ENCODE peak calls at places on chromosomes 13 and 19, in six cellular contexts. One of them, this sample, is unnamed.

GRCh38 chr19:15563931-15564330 is 51.1 kb upstream of the CYP4F8 start:
- DNase-seq in H9: no peak
- DNase-seq in activated T-helper 2 cell treated with anti-CD3 and anti-CD28 coated beads, Interferon-gamma antibody, Interleukin-2, Interleukin-4, amounts not matched to agents 10 μg/mL and 5 μg/mL and 100 μg/mL, durations not matched to agents 14 hours and 24 hours and 36 hours: no peak
- DNase-seq in dorsolateral prefrontal cortex: no peak
- DNase-seq in HEK293T: no peak
- DNase-seq in activated naive CD4-positive, alpha-beta T cell treated with anti-CD3 and anti-CD28 coated beads, Interleukin-2, amount 10 ng/mL, durations not matched to agents 7 days and 5 days: no peak
- DNase-seq in this sample: no peak

GRCh38 chr13:102405499-102406079 is 3.7 kb upstream of the FGF14 start:
- DNase-seq in dorsolateral prefrontal cortex: no peak
- DNase-seq in activated naive CD4-positive, alpha-beta T cell treated with anti-CD3 and anti-CD28 coated beads, Interleukin-2, amount 10 ng/mL, durations not matched to agents 7 days and 5 days: peak; percentile 32
- DNase-seq in HEK293T: no peak
- DNase-seq in activated T-helper 2 cell treated with anti-CD3 and anti-CD28 coated beads, Interferon-gamma antibody, Interleukin-2, Interleukin-4, amounts not matched to agents 10 μg/mL and 5 μg/mL and 100 μg/mL, durations not matched to agents 14 hours and 24 hours and 36 hours: no peak
- DNase-seq in H9: peak; percentile 32
- DNase-seq in this sample: no peak

GRCh38 chr19:14529254-14530004 is at the start of gene TECR:
- DNase-seq in activated naive CD4-positive, alpha-beta T cell treated with anti-CD3 and anti-CD28 coated beads, Interleukin-2, amount 10 ng/mL, durations not matched to agents 7 days and 5 days: peak; percentile 100
- DNase-seq in dorsolateral prefrontal cortex: peak; percentile 100
- DNase-seq in activated T-helper 2 cell treated with anti-CD3 and anti-CD28 coated beads, Interferon-gamma antibody, Interleukin-2, Interleukin-4, amounts not matched to agents 10 μg/mL and 5 μg/mL and 100 μg/mL, durations not matched to agents 14 hours and 24 hours and 36 hours: peak; percentile 100
- DNase-seq in HEK293T: peak; percentile 98
- DNase-seq in H9: peak; percentile 100
- DNase-seq in this sample: peak; percentile 100

GRCh38 chr19:5293607-5294089 is 47.0 kb downstream of the PTPRS start:
- DNase-seq in activated T-helper 2 cell treated with anti-CD3 and anti-CD28 coated beads, Interferon-gamma antibody, Interleukin-2, Interleukin-4, amounts not matched to agents 10 μg/mL and 5 μg/mL and 100 μg/mL, durations not matched to agents 14 hours and 24 hours and 36 hours: no peak
- DNase-seq in H9: peak; percentile 79
- DNase-seq in dorsolateral prefrontal cortex: peak; percentile 60
- DNase-seq in HEK293T: peak; percentile 60
- DNase-seq in activated naive CD4-positive, alpha-beta T cell treated with anti-CD3 and anti-CD28 coated beads, Interleukin-2, amount 10 ng/mL, durations not matched to agents 7 days and 5 days: no peak
- DNase-seq in this sample: no peak

GRCh38 chr13:42893346-42893745 is 98.7 kb downstream of the EPSTI1 start:
- DNase-seq in H9: no peak
- DNase-seq in activated T-helper 2 cell treated with anti-CD3 and anti-CD28 coated beads, Interferon-gamma antibody, Interleukin-2, Interleukin-4, amounts not matched to agents 10 μg/mL and 5 μg/mL and 100 μg/mL, durations not matched to agents 14 hours and 24 hours and 36 hours: no peak
- DNase-seq in activated naive CD4-positive, alpha-beta T cell treated with anti-CD3 and anti-CD28 coated beads, Interleukin-2, amount 10 ng/mL, durations not matched to agents 7 days and 5 days: no peak
- DNase-seq in dorsolateral prefrontal cortex: no peak
- DNase-seq in HEK293T: no peak
- DNase-seq in this sample: no peak

GRCh38 chr19:53157601-53158000 is 1.3 kb downstream of the ZNF347 start:
- DNase-seq in HEK293T: no peak
- DNase-seq in activated T-helper 2 cell treated with anti-CD3 and anti-CD28 coated beads, Interferon-gamma antibody, Interleukin-2, Interleukin-4, amounts not matched to agents 10 μg/mL and 5 μg/mL and 100 μg/mL, durations not matched to agents 14 hours and 24 hours and 36 hours: no peak
- DNase-seq in activated naive CD4-positive, alpha-beta T cell treated with anti-CD3 and anti-CD28 coated beads, Interleukin-2, amount 10 ng/mL, durations not matched to agents 7 days and 5 days: no peak
- DNase-seq in H9: peak; percentile 42
- DNase-seq in dorsolateral prefrontal cortex: peak; percentile 44
- DNase-seq in this sample: no peak

GRCh38 chr13:24053505-24054251 is 106.8 kb upstream of the SPATA13 start:
- DNase-seq in dorsolateral prefrontal cortex: peak; percentile 70
- DNase-seq in HEK293T: peak; percentile 49
- DNase-seq in activated naive CD4-positive, alpha-beta T cell treated with anti-CD3 and anti-CD28 coated beads, Interleukin-2, amount 10 ng/mL, durations not matched to agents 7 days and 5 days: peak; percentile 77
- DNase-seq in H9: peak; percentile 87
- DNase-seq in activated T-helper 2 cell treated with anti-CD3 and anti-CD28 coated beads, Interferon-gamma antibody, Interleukin-2, Interleukin-4, amounts not matched to agents 10 μg/mL and 5 μg/mL and 100 μg/mL, durations not matched to agents 14 hours and 24 hours and 36 hours: peak; percentile 49
- DNase-seq in this sample: peak; percentile 28

GRCh38 chr19:35195822-35196221 is 32.7 kb downstream of the FAM187B start:
- DNase-seq in activated naive CD4-positive, alpha-beta T cell treated with anti-CD3 and anti-CD28 coated beads, Interleukin-2, amount 10 ng/mL, durations not matched to agents 7 days and 5 days: no peak
- DNase-seq in dorsolateral prefrontal cortex: no peak
- DNase-seq in H9: no peak
- DNase-seq in activated T-helper 2 cell treated with anti-CD3 and anti-CD28 coated beads, Interferon-gamma antibody, Interleukin-2, Interleukin-4, amounts not matched to agents 10 μg/mL and 5 μg/mL and 100 μg/mL, durations not matched to agents 14 hours and 24 hours and 36 hours: no peak
- DNase-seq in HEK293T: no peak
- DNase-seq in this sample: no peak

GRCh38 chr13:96090240-96091101 is 564 bp downstream of the HS6ST3 start:
- DNase-seq in dorsolateral prefrontal cortex: peak; percentile 44
- DNase-seq in activated T-helper 2 cell treated with anti-CD3 and anti-CD28 coated beads, Interferon-gamma antibody, Interleukin-2, Interleukin-4, amounts not matched to agents 10 μg/mL and 5 μg/mL and 100 μg/mL, durations not matched to agents 14 hours and 24 hours and 36 hours: no peak
- DNase-seq in HEK293T: peak; percentile 49
- DNase-seq in activated naive CD4-positive, alpha-beta T cell treated with anti-CD3 and anti-CD28 coated beads, Interleukin-2, amount 10 ng/mL, durations not matched to agents 7 days and 5 days: peak; percentile 22
- DNase-seq in H9: peak; percentile 40
- DNase-seq in this sample: no peak

GRCh38 chr13:60572003-60572792 is 175.2 kb downstream of the TDRD3 start:
- DNase-seq in activated naive CD4-positive, alpha-beta T cell treated with anti-CD3 and anti-CD28 coated beads, Interleukin-2, amount 10 ng/mL, durations not matched to agents 7 days and 5 days: no peak
- DNase-seq in HEK293T: no peak
- DNase-seq in H9: peak; percentile 51
- DNase-seq in dorsolateral prefrontal cortex: no peak
- DNase-seq in activated T-helper 2 cell treated with anti-CD3 and anti-CD28 coated beads, Interferon-gamma antibody, Interleukin-2, Interleukin-4, amounts not matched to agents 10 μg/mL and 5 μg/mL and 100 μg/mL, durations not matched to agents 14 hours and 24 hours and 36 hours: no peak
- DNase-seq in this sample: no peak

GRCh38 chr19:34598217-34599155 is 78.5 kb downstream of the SCGB2B2 start:
- DNase-seq in H9: no peak
- DNase-seq in HEK293T: no peak
- DNase-seq in dorsolateral prefrontal cortex: no peak
- DNase-seq in activated T-helper 2 cell treated with anti-CD3 and anti-CD28 coated beads, Interferon-gamma antibody, Interleukin-2, Interleukin-4, amounts not matched to agents 10 μg/mL and 5 μg/mL and 100 μg/mL, durations not matched to agents 14 hours and 24 hours and 36 hours: no peak
- DNase-seq in activated naive CD4-positive, alpha-beta T cell treated with anti-CD3 and anti-CD28 coated beads, Interleukin-2, amount 10 ng/mL, durations not matched to agents 7 days and 5 days: no peak
- DNase-seq in this sample: no peak

GRCh38 chr19:55640577-55641375 is at the start of gene ZNF580:
- DNase-seq in activated T-helper 2 cell treated with anti-CD3 and anti-CD28 coated beads, Interferon-gamma antibody, Interleukin-2, Interleukin-4, amounts not matched to agents 10 μg/mL and 5 μg/mL and 100 μg/mL, durations not matched to agents 14 hours and 24 hours and 36 hours: peak; percentile 51
- DNase-seq in H9: peak; percentile 75
- DNase-seq in dorsolateral prefrontal cortex: peak; percentile 80
- DNase-seq in HEK293T: peak; percentile 66
- DNase-seq in activated naive CD4-positive, alpha-beta T cell treated with anti-CD3 and anti-CD28 coated beads, Interleukin-2, amount 10 ng/mL, durations not matched to agents 7 days and 5 days: peak; percentile 70
- DNase-seq in this sample: peak; percentile 74

GRCh38 chr13:48561461-48562224 is 28.8 kb upstream of the RCBTB2 start:
- DNase-seq in dorsolateral prefrontal cortex: no peak
- DNase-seq in activated T-helper 2 cell treated with anti-CD3 and anti-CD28 coated beads, Interferon-gamma antibody, Interleukin-2, Interleukin-4, amounts not matched to agents 10 μg/mL and 5 μg/mL and 100 μg/mL, durations not matched to agents 14 hours and 24 hours and 36 hours: no peak
- DNase-seq in H9: no peak
- DNase-seq in activated naive CD4-positive, alpha-beta T cell treated with anti-CD3 and anti-CD28 coated beads, Interleukin-2, amount 10 ng/mL, durations not matched to agents 7 days and 5 days: peak; percentile 39
- DNase-seq in HEK293T: no peak
- DNase-seq in this sample: no peak

GRCh38 chr13:26600345-26600761 is 42.9 kb downstream of the WASF3 start:
- DNase-seq in dorsolateral prefrontal cortex: no peak
- DNase-seq in activated naive CD4-positive, alpha-beta T cell treated with anti-CD3 and anti-CD28 coated beads, Interleukin-2, amount 10 ng/mL, durations not matched to agents 7 days and 5 days: no peak
- DNase-seq in HEK293T: no peak
- DNase-seq in H9: no peak
- DNase-seq in activated T-helper 2 cell treated with anti-CD3 and anti-CD28 coated beads, Interferon-gamma antibody, Interleukin-2, Interleukin-4, amounts not matched to agents 10 μg/mL and 5 μg/mL and 100 μg/mL, durations not matched to agents 14 hours and 24 hours and 36 hours: no peak
- DNase-seq in this sample: no peak

GRCh38 chr19:2524840-2525723 is 49.2 kb downstream of the GADD45B start:
- DNase-seq in HEK293T: no peak
- DNase-seq in dorsolateral prefrontal cortex: peak; percentile 69
- DNase-seq in H9: no peak
- DNase-seq in activated T-helper 2 cell treated with anti-CD3 and anti-CD28 coated beads, Interferon-gamma antibody, Interleukin-2, Interleukin-4, amounts not matched to agents 10 μg/mL and 5 μg/mL and 100 μg/mL, durations not matched to agents 14 hours and 24 hours and 36 hours: no peak
- DNase-seq in activated naive CD4-positive, alpha-beta T cell treated with anti-CD3 and anti-CD28 coated beads, Interleukin-2, amount 10 ng/mL, durations not matched to agents 7 days and 5 days: no peak
- DNase-seq in this sample: no peak

GRCh38 chr13:102402292-102402691 is 444 bp upstream of the FGF14 start:
- DNase-seq in H9: peak; percentile 92
- DNase-seq in activated T-helper 2 cell treated with anti-CD3 and anti-CD28 coated beads, Interferon-gamma antibody, Interleukin-2, Interleukin-4, amounts not matched to agents 10 μg/mL and 5 μg/mL and 100 μg/mL, durations not matched to agents 14 hours and 24 hours and 36 hours: no peak
- DNase-seq in HEK293T: no peak
- DNase-seq in activated naive CD4-positive, alpha-beta T cell treated with anti-CD3 and anti-CD28 coated beads, Interleukin-2, amount 10 ng/mL, durations not matched to agents 7 days and 5 days: peak; percentile 37
- DNase-seq in dorsolateral prefrontal cortex: peak; percentile 70
- DNase-seq in this sample: peak; percentile 30

GRCh38 chr19:30353394-30353793 is 18.8 kb upstream of the ZNF536 start:
- DNase-seq in activated naive CD4-positive, alpha-beta T cell treated with anti-CD3 and anti-CD28 coated beads, Interleukin-2, amount 10 ng/mL, durations not matched to agents 7 days and 5 days: no peak
- DNase-seq in H9: no peak
- DNase-seq in dorsolateral prefrontal cortex: no peak
- DNase-seq in HEK293T: no peak
- DNase-seq in activated T-helper 2 cell treated with anti-CD3 and anti-CD28 coated beads, Interferon-gamma antibody, Interleukin-2, Interleukin-4, amounts not matched to agents 10 μg/mL and 5 μg/mL and 100 μg/mL, durations not matched to agents 14 hours and 24 hours and 36 hours: no peak
- DNase-seq in this sample: no peak

GRCh38 chr13:29760561-29760960 is 89.9 kb downstream of the UBL3 start:
- DNase-seq in HEK293T: no peak
- DNase-seq in activated T-helper 2 cell treated with anti-CD3 and anti-CD28 coated beads, Interferon-gamma antibody, Interleukin-2, Interleukin-4, amounts not matched to agents 10 μg/mL and 5 μg/mL and 100 μg/mL, durations not matched to agents 14 hours and 24 hours and 36 hours: no peak
- DNase-seq in activated naive CD4-positive, alpha-beta T cell treated with anti-CD3 and anti-CD28 coated beads, Interleukin-2, amount 10 ng/mL, durations not matched to agents 7 days and 5 days: no peak
- DNase-seq in H9: no peak
- DNase-seq in dorsolateral prefrontal cortex: no peak
- DNase-seq in this sample: no peak

GRCh38 chr13:89726690-89727435 is 1620.6 kb upstream of the MIR17HG start:
- DNase-seq in activated T-helper 2 cell treated with anti-CD3 and anti-CD28 coated beads, Interferon-gamma antibody, Interleukin-2, Interleukin-4, amounts not matched to agents 10 μg/mL and 5 μg/mL and 100 μg/mL, durations not matched to agents 14 hours and 24 hours and 36 hours: no peak
- DNase-seq in activated naive CD4-positive, alpha-beta T cell treated with anti-CD3 and anti-CD28 coated beads, Interleukin-2, amount 10 ng/mL, durations not matched to agents 7 days and 5 days: no peak
- DNase-seq in dorsolateral prefrontal cortex: no peak
- DNase-seq in H9: no peak
- DNase-seq in HEK293T: no peak
- DNase-seq in this sample: no peak

GRCh38 chr13:28704282-28704681 is 14.5 kb downstream of the SLC46A3 start:
- DNase-seq in HEK293T: no peak
- DNase-seq in dorsolateral prefrontal cortex: no peak
- DNase-seq in activated naive CD4-positive, alpha-beta T cell treated with anti-CD3 and anti-CD28 coated beads, Interleukin-2, amount 10 ng/mL, durations not matched to agents 7 days and 5 days: no peak
- DNase-seq in activated T-helper 2 cell treated with anti-CD3 and anti-CD28 coated beads, Interferon-gamma antibody, Interleukin-2, Interleukin-4, amounts not matched to agents 10 μg/mL and 5 μg/mL and 100 μg/mL, durations not matched to agents 14 hours and 24 hours and 36 hours: no peak
- DNase-seq in H9: no peak
- DNase-seq in this sample: no peak

GRCh38 chr19:6218497-6219146 is 61.2 kb downstream of the MLLT1 start:
- DNase-seq in activated naive CD4-positive, alpha-beta T cell treated with anti-CD3 and anti-CD28 coated beads, Interleukin-2, amount 10 ng/mL, durations not matched to agents 7 days and 5 days: peak; percentile 89
- DNase-seq in dorsolateral prefrontal cortex: peak; percentile 91
- DNase-seq in H9: peak; percentile 94
- DNase-seq in activated T-helper 2 cell treated with anti-CD3 and anti-CD28 coated beads, Interferon-gamma antibody, Interleukin-2, Interleukin-4, amounts not matched to agents 10 μg/mL and 5 μg/mL and 100 μg/mL, durations not matched to agents 14 hours and 24 hours and 36 hours: peak; percentile 74
- DNase-seq in HEK293T: peak; percentile 89
- DNase-seq in this sample: peak; percentile 37

GRCh38 chr13:110073982-110074381 is 233.0 kb downstream of the COL4A1 start:
- DNase-seq in activated T-helper 2 cell treated with anti-CD3 and anti-CD28 coated beads, Interferon-gamma antibody, Interleukin-2, Interleukin-4, amounts not matched to agents 10 μg/mL and 5 μg/mL and 100 μg/mL, durations not matched to agents 14 hours and 24 hours and 36 hours: no peak
- DNase-seq in dorsolateral prefrontal cortex: no peak
- DNase-seq in activated naive CD4-positive, alpha-beta T cell treated with anti-CD3 and anti-CD28 coated beads, Interleukin-2, amount 10 ng/mL, durations not matched to agents 7 days and 5 days: no peak
- DNase-seq in HEK293T: no peak
- DNase-seq in H9: peak; percentile 36
- DNase-seq in this sample: no peak

GRCh38 chr19:46972301-46972700 is 47.3 kb upstream of the NPAS1 start:
- DNase-seq in activated naive CD4-positive, alpha-beta T cell treated with anti-CD3 and anti-CD28 coated beads, Interleukin-2, amount 10 ng/mL, durations not matched to agents 7 days and 5 days: no peak
- DNase-seq in activated T-helper 2 cell treated with anti-CD3 and anti-CD28 coated beads, Interferon-gamma antibody, Interleukin-2, Interleukin-4, amounts not matched to agents 10 μg/mL and 5 μg/mL and 100 μg/mL, durations not matched to agents 14 hours and 24 hours and 36 hours: no peak
- DNase-seq in HEK293T: no peak
- DNase-seq in H9: no peak
- DNase-seq in dorsolateral prefrontal cortex: no peak
- DNase-seq in this sample: no peak

GRCh38 chr19:15464394-15465385 is at the start of gene RASAL3:
- DNase-seq in activated naive CD4-positive, alpha-beta T cell treated with anti-CD3 and anti-CD28 coated beads, Interleukin-2, amount 10 ng/mL, durations not matched to agents 7 days and 5 days: peak; percentile 78
- DNase-seq in activated T-helper 2 cell treated with anti-CD3 and anti-CD28 coated beads, Interferon-gamma antibody, Interleukin-2, Interleukin-4, amounts not matched to agents 10 μg/mL and 5 μg/mL and 100 μg/mL, durations not matched to agents 14 hours and 24 hours and 36 hours: peak; percentile 61
- DNase-seq in HEK293T: no peak
- DNase-seq in dorsolateral prefrontal cortex: no peak
- DNase-seq in H9: peak; percentile 59
- DNase-seq in this sample: no peak

GRCh38 chr13:77176350-77176749 is 149.4 kb upstream of the FBXL3 start:
- DNase-seq in activated T-helper 2 cell treated with anti-CD3 and anti-CD28 coated beads, Interferon-gamma antibody, Interleukin-2, Interleukin-4, amounts not matched to agents 10 μg/mL and 5 μg/mL and 100 μg/mL, durations not matched to agents 14 hours and 24 hours and 36 hours: no peak
- DNase-seq in activated naive CD4-positive, alpha-beta T cell treated with anti-CD3 and anti-CD28 coated beads, Interleukin-2, amount 10 ng/mL, durations not matched to agents 7 days and 5 days: no peak
- DNase-seq in H9: no peak
- DNase-seq in HEK293T: no peak
- DNase-seq in dorsolateral prefrontal cortex: no peak
- DNase-seq in this sample: no peak

GRCh38 chr19:46878613-46879375 is 18.0 kb downstream of the ARHGAP35 start:
- DNase-seq in dorsolateral prefrontal cortex: no peak
- DNase-seq in activated T-helper 2 cell treated with anti-CD3 and anti-CD28 coated beads, Interferon-gamma antibody, Interleukin-2, Interleukin-4, amounts not matched to agents 10 μg/mL and 5 μg/mL and 100 μg/mL, durations not matched to agents 14 hours and 24 hours and 36 hours: no peak
- DNase-seq in H9: no peak
- DNase-seq in activated naive CD4-positive, alpha-beta T cell treated with anti-CD3 and anti-CD28 coated beads, Interleukin-2, amount 10 ng/mL, durations not matched to agents 7 days and 5 days: no peak
- DNase-seq in HEK293T: no peak
- DNase-seq in this sample: no peak

GRCh38 chr13:85541476-85541875 is 257.7 kb downstream of the SLITRK6 start:
- DNase-seq in HEK293T: no peak
- DNase-seq in dorsolateral prefrontal cortex: no peak
- DNase-seq in activated T-helper 2 cell treated with anti-CD3 and anti-CD28 coated beads, Interferon-gamma antibody, Interleukin-2, Interleukin-4, amounts not matched to agents 10 μg/mL and 5 μg/mL and 100 μg/mL, durations not matched to agents 14 hours and 24 hours and 36 hours: no peak
- DNase-seq in H9: no peak
- DNase-seq in activated naive CD4-positive, alpha-beta T cell treated with anti-CD3 and anti-CD28 coated beads, Interleukin-2, amount 10 ng/mL, durations not matched to agents 7 days and 5 days: no peak
- DNase-seq in this sample: no peak

GRCh38 chr19:17616961-17617806 is 61.7 kb downstream of the COLGALT1 start:
- DNase-seq in dorsolateral prefrontal cortex: no peak
- DNase-seq in activated naive CD4-positive, alpha-beta T cell treated with anti-CD3 and anti-CD28 coated beads, Interleukin-2, amount 10 ng/mL, durations not matched to agents 7 days and 5 days: no peak
- DNase-seq in HEK293T: peak; percentile 53
- DNase-seq in activated T-helper 2 cell treated with anti-CD3 and anti-CD28 coated beads, Interferon-gamma antibody, Interleukin-2, Interleukin-4, amounts not matched to agents 10 μg/mL and 5 μg/mL and 100 μg/mL, durations not matched to agents 14 hours and 24 hours and 36 hours: no peak
- DNase-seq in H9: peak; percentile 88
- DNase-seq in this sample: no peak

GRCh38 chr13:103517066-103517767 is 451.0 kb upstream of the SLC10A2 start:
- DNase-seq in activated T-helper 2 cell treated with anti-CD3 and anti-CD28 coated beads, Interferon-gamma antibody, Interleukin-2, Interleukin-4, amounts not matched to agents 10 μg/mL and 5 μg/mL and 100 μg/mL, durations not matched to agents 14 hours and 24 hours and 36 hours: no peak
- DNase-seq in HEK293T: no peak
- DNase-seq in dorsolateral prefrontal cortex: no peak
- DNase-seq in H9: no peak
- DNase-seq in activated naive CD4-positive, alpha-beta T cell treated with anti-CD3 and anti-CD28 coated beads, Interleukin-2, amount 10 ng/mL, durations not matched to agents 7 days and 5 days: no peak
- DNase-seq in this sample: no peak

GRCh38 chr19:11375143-11375948 is 880 bp downstream of the SWSAP1 start:
- DNase-seq in dorsolateral prefrontal cortex: peak; percentile 53
- DNase-seq in activated T-helper 2 cell treated with anti-CD3 and anti-CD28 coated beads, Interferon-gamma antibody, Interleukin-2, Interleukin-4, amounts not matched to agents 10 μg/mL and 5 μg/mL and 100 μg/mL, durations not matched to agents 14 hours and 24 hours and 36 hours: peak; percentile 80
- DNase-seq in H9: peak; percentile 82
- DNase-seq in activated naive CD4-positive, alpha-beta T cell treated with anti-CD3 and anti-CD28 coated beads, Interleukin-2, amount 10 ng/mL, durations not matched to agents 7 days and 5 days: peak; percentile 90
- DNase-seq in HEK293T: peak; percentile 27
- DNase-seq in this sample: no peak

GRCh38 chr13:113077953-113078894 is 27.4 kb upstream of the F7 start:
- DNase-seq in dorsolateral prefrontal cortex: no peak
- DNase-seq in HEK293T: no peak
- DNase-seq in activated naive CD4-positive, alpha-beta T cell treated with anti-CD3 and anti-CD28 coated beads, Interleukin-2, amount 10 ng/mL, durations not matched to agents 7 days and 5 days: no peak
- DNase-seq in activated T-helper 2 cell treated with anti-CD3 and anti-CD28 coated beads, Interferon-gamma antibody, Interleukin-2, Interleukin-4, amounts not matched to agents 10 μg/mL and 5 μg/mL and 100 μg/mL, durations not matched to agents 14 hours and 24 hours and 36 hours: no peak
- DNase-seq in H9: no peak
- DNase-seq in this sample: no peak

GRCh38 chr19:34662919-34663318 is 14.0 kb downstream of the SCGB2B2 start:
- DNase-seq in HEK293T: peak; percentile 35
- DNase-seq in activated naive CD4-positive, alpha-beta T cell treated with anti-CD3 and anti-CD28 coated beads, Interleukin-2, amount 10 ng/mL, durations not matched to agents 7 days and 5 days: peak; percentile 64
- DNase-seq in dorsolateral prefrontal cortex: no peak
- DNase-seq in activated T-helper 2 cell treated with anti-CD3 and anti-CD28 coated beads, Interferon-gamma antibody, Interleukin-2, Interleukin-4, amounts not matched to agents 10 μg/mL and 5 μg/mL and 100 μg/mL, durations not matched to agents 14 hours and 24 hours and 36 hours: no peak
- DNase-seq in H9: peak; percentile 72
- DNase-seq in this sample: no peak

GRCh38 chr19:43560687-43561086 is 14.6 kb downstream of the XRCC1 start:
- DNase-seq in dorsolateral prefrontal cortex: no peak
- DNase-seq in H9: peak; percentile 40
- DNase-seq in activated T-helper 2 cell treated with anti-CD3 and anti-CD28 coated beads, Interferon-gamma antibody, Interleukin-2, Interleukin-4, amounts not matched to agents 10 μg/mL and 5 μg/mL and 100 μg/mL, durations not matched to agents 14 hours and 24 hours and 36 hours: no peak
- DNase-seq in activated naive CD4-positive, alpha-beta T cell treated with anti-CD3 and anti-CD28 coated beads, Interleukin-2, amount 10 ng/mL, durations not matched to agents 7 days and 5 days: no peak
- DNase-seq in HEK293T: peak; percentile 21
- DNase-seq in this sample: no peak

GRCh38 chr13:109331898-109332297 is 454.5 kb downstream of the IRS2 start:
- DNase-seq in dorsolateral prefrontal cortex: no peak
- DNase-seq in activated naive CD4-positive, alpha-beta T cell treated with anti-CD3 and anti-CD28 coated beads, Interleukin-2, amount 10 ng/mL, durations not matched to agents 7 days and 5 days: no peak
- DNase-seq in HEK293T: no peak
- DNase-seq in activated T-helper 2 cell treated with anti-CD3 and anti-CD28 coated beads, Interferon-gamma antibody, Interleukin-2, Interleukin-4, amounts not matched to agents 10 μg/mL and 5 μg/mL and 100 μg/mL, durations not matched to agents 14 hours and 24 hours and 36 hours: no peak
- DNase-seq in H9: no peak
- DNase-seq in this sample: no peak

GRCh38 chr13:82292334-82292733 is 1589.9 kb downstream of the SLITRK1 start:
- DNase-seq in activated naive CD4-positive, alpha-beta T cell treated with anti-CD3 and anti-CD28 coated beads, Interleukin-2, amount 10 ng/mL, durations not matched to agents 7 days and 5 days: no peak
- DNase-seq in activated T-helper 2 cell treated with anti-CD3 and anti-CD28 coated beads, Interferon-gamma antibody, Interleukin-2, Interleukin-4, amounts not matched to agents 10 μg/mL and 5 μg/mL and 100 μg/mL, durations not matched to agents 14 hours and 24 hours and 36 hours: no peak
- DNase-seq in H9: no peak
- DNase-seq in HEK293T: no peak
- DNase-seq in dorsolateral prefrontal cortex: no peak
- DNase-seq in this sample: no peak

GRCh38 chr19:8515317-8515716 is 1.4 kb upstream of the ZNF414 start:
- DNase-seq in H9: no peak
- DNase-seq in activated T-helper 2 cell treated with anti-CD3 and anti-CD28 coated beads, Interferon-gamma antibody, Interleukin-2, Interleukin-4, amounts not matched to agents 10 μg/mL and 5 μg/mL and 100 μg/mL, durations not matched to agents 14 hours and 24 hours and 36 hours: peak; percentile 77
- DNase-seq in dorsolateral prefrontal cortex: no peak
- DNase-seq in HEK293T: no peak
- DNase-seq in activated naive CD4-positive, alpha-beta T cell treated with anti-CD3 and anti-CD28 coated beads, Interleukin-2, amount 10 ng/mL, durations not matched to agents 7 days and 5 days: peak; percentile 84
- DNase-seq in this sample: no peak